ENCODE peak calls at places on chromosomes 5 and 9, in four cellular contexts. One of them, this sample, is unnamed.

GRCh38 chr5:175464414-175465233 is 13.7 kb upstream of the SFXN1 start:
- DNase-seq in HepG2: peak; percentile 60
- DNase-seq in IMR-90: peak; percentile 36
- DNase-seq in mesenchymal stem cell: peak; percentile 52
- DNase-seq in this sample: peak; percentile 64

GRCh38 chr9:73133921-73134407 is 17.7 kb upstream of the ANXA1 start:
- DNase-seq in HepG2: no peak
- DNase-seq in IMR-90: no peak
- DNase-seq in mesenchymal stem cell: no peak
- DNase-seq in this sample: peak; percentile 15

GRCh38 chr5:66144799-66145390 is 795 bp downstream of the SREK1 start:
- DNase-seq in HepG2: peak; percentile 45
- DNase-seq in IMR-90: no peak
- DNase-seq in mesenchymal stem cell: no peak
- DNase-seq in this sample: peak; percentile 56

GRCh38 chr5:76960004-76960625 is 7.3 kb downstream of the CRHBP start:
- DNase-seq in HepG2: no peak
- DNase-seq in IMR-90: no peak
- DNase-seq in mesenchymal stem cell: peak; percentile 51
- DNase-seq in this sample: no peak

GRCh38 chr5:144484124-144484897 is 313.6 kb downstream of the KCTD16 start:
- DNase-seq in HepG2: no peak
- DNase-seq in IMR-90: peak; percentile 67
- DNase-seq in mesenchymal stem cell: peak; percentile 81
- DNase-seq in this sample: peak; percentile 82

GRCh38 chr9:81588148-81588874 is 101.0 kb downstream of the TLE1 start:
- DNase-seq in HepG2: peak; percentile 99
- DNase-seq in IMR-90: peak; percentile 74
- DNase-seq in mesenchymal stem cell: peak; percentile 82
- DNase-seq in this sample: peak; percentile 76

GRCh38 chr5:176425138-176425537 is 8.8 kb upstream of the CLTB start:
- DNase-seq in HepG2: no peak
- DNase-seq in IMR-90: peak; percentile 60
- DNase-seq in mesenchymal stem cell: no peak
- DNase-seq in this sample: no peak

GRCh38 chr5:56649569-56649968 is 165.8 kb upstream of the MAP3K1 start:
- DNase-seq in HepG2: no peak
- DNase-seq in IMR-90: peak; percentile 33
- DNase-seq in mesenchymal stem cell: peak; percentile 38
- DNase-seq in this sample: peak; percentile 57

GRCh38 chr9:83920942-83921707 is at the start of gene KIF27:
- DNase-seq in HepG2: peak; percentile 92
- DNase-seq in IMR-90: peak; percentile 96
- DNase-seq in mesenchymal stem cell: peak; percentile 98
- DNase-seq in this sample: peak; percentile 99

GRCh38 chr9:107489687-107490605 is at the start of gene KLF4:
- DNase-seq in HepG2: peak; percentile 62
- DNase-seq in IMR-90: peak; percentile 91
- DNase-seq in mesenchymal stem cell: peak; percentile 95
- DNase-seq in this sample: peak; percentile 98

GRCh38 chr9:129053020-129053419 is 16.6 kb downstream of the MIGA2 start:
- DNase-seq in HepG2: no peak
- DNase-seq in IMR-90: no peak
- DNase-seq in mesenchymal stem cell: no peak
- DNase-seq in this sample: no peak

GRCh38 chr5:181167814-181168488 is 20.6 kb downstream of the OR2V2 start:
- DNase-seq in HepG2: no peak
- DNase-seq in IMR-90: no peak
- DNase-seq in mesenchymal stem cell: no peak
- DNase-seq in this sample: peak; percentile 48

GRCh38 chr9:100474082-100474949 is 1.4 kb downstream of the TMEFF1 start:
- DNase-seq in HepG2: no peak
- DNase-seq in IMR-90: no peak
- DNase-seq in mesenchymal stem cell: peak; percentile 14
- DNase-seq in this sample: no peak

GRCh38 chr9:31799953-31800609 is 584.4 kb upstream of the ACO1 start:
- DNase-seq in HepG2: peak; percentile 24
- DNase-seq in IMR-90: no peak
- DNase-seq in mesenchymal stem cell: peak; percentile 34
- DNase-seq in this sample: peak; percentile 67

GRCh38 chr5:6475626-6476312 is 27.1 kb downstream of the UBE2QL1 start:
- DNase-seq in HepG2: no peak
- DNase-seq in IMR-90: no peak
- DNase-seq in mesenchymal stem cell: no peak
- DNase-seq in this sample: no peak

GRCh38 chr9:121765021-121765950 is 113.9 kb downstream of the DAB2IP start:
- DNase-seq in HepG2: peak; percentile 90
- DNase-seq in IMR-90: peak; percentile 63
- DNase-seq in mesenchymal stem cell: peak; percentile 76
- DNase-seq in this sample: peak; percentile 35

GRCh38 chr5:68456756-68457217 is 241.2 kb downstream of the PIK3R1 start:
- DNase-seq in HepG2: peak; percentile 20
- DNase-seq in IMR-90: peak; percentile 53
- DNase-seq in mesenchymal stem cell: peak; percentile 76
- DNase-seq in this sample: peak; percentile 73

GRCh38 chr5:45038366-45038987 is 229.7 kb downstream of the MRPS30 start:
- DNase-seq in HepG2: peak; percentile 14
- DNase-seq in IMR-90: peak; percentile 0
- DNase-seq in mesenchymal stem cell: peak; percentile 58
- DNase-seq in this sample: peak; percentile 30

GRCh38 chr9:2872307-2872940 is 28.5 kb upstream of the PUM3 start:
- DNase-seq in HepG2: peak; percentile 49
- DNase-seq in IMR-90: peak; percentile 28
- DNase-seq in mesenchymal stem cell: peak; percentile 43
- DNase-seq in this sample: peak; percentile 34

GRCh38 chr9:117737721-117738226 is 33.6 kb downstream of the TLR4 start:
- DNase-seq in HepG2: no peak
- DNase-seq in IMR-90: no peak
- DNase-seq in mesenchymal stem cell: no peak
- DNase-seq in this sample: no peak

GRCh38 chr9:117734523-117735314 is 30.5 kb downstream of the TLR4 start:
- DNase-seq in HepG2: no peak
- DNase-seq in IMR-90: no peak
- DNase-seq in mesenchymal stem cell: no peak
- DNase-seq in this sample: peak; percentile 48

GRCh38 chr9:117733465-117733864 is 29.3 kb downstream of the TLR4 start:
- DNase-seq in HepG2: no peak
- DNase-seq in IMR-90: no peak
- DNase-seq in mesenchymal stem cell: no peak
- DNase-seq in this sample: no peak

GRCh38 chr9:117732494-117732893 is 28.3 kb downstream of the TLR4 start:
- DNase-seq in HepG2: no peak
- DNase-seq in IMR-90: no peak
- DNase-seq in mesenchymal stem cell: no peak
- DNase-seq in this sample: no peak

DNA sequence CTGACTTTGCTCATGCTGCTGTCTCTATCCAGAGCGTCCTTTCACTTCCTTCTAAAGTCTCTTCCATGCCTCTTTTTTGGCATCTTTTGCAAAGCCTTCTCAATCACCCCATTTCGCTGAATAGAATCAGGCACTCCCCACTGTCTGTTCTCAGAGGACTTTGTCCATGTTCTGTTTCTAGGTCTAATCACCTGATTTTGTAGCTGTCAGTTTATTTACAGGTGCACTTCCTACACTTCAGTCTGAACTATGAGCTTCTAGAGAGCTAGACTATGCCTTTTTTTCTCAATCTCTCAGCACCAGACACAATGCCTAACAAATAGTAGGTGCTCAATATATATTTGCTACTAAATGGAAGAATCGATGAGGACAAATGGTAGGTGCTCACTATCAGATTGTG is 29.9 kb downstream of the TLR4 start:
- DNase-seq in HepG2: no peak
- DNase-seq in IMR-90: no peak
- DNase-seq in mesenchymal stem cell: no peak
- DNase-seq in this sample: no peak
- H3K9ac ChIP-seq in HepG2: no peak overlapping the region
- H3K9ac ChIP-seq in IMR-90: no peak overlapping the region
- H3K9ac ChIP-seq in mesenchymal stem cell: no peak overlapping the region
- H3K9ac ChIP-seq in this sample: peak overlapping the region; percentile 47

DNA sequence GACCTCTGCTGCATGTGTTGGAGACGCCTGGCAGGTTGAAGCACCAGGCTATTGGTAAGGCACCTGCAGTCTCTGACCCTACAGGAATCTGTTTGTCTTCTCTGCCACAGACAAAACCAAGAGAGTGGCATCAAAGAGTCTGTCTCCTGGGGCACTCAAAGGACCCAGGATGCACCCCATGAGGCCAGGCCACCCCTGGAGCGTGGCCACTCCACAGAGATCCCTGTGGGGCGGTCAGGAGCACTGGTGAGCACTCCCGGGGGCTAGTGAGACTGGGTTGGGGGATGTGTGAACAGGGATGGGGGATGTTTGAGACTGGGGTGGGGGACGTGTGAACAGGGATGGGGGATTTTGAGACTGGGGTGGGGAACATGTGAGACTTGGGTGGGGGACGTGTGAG is 240.3 kb downstream of the CACNA1B start:
- DNase-seq in HepG2: no peak
- DNase-seq in IMR-90: no peak
- DNase-seq in mesenchymal stem cell: no peak
- DNase-seq in this sample: no peak
- H3K9ac ChIP-seq in HepG2: no peak overlapping the region
- H3K9ac ChIP-seq in IMR-90: no peak overlapping the region
- H3K9ac ChIP-seq in mesenchymal stem cell: no peak overlapping the region
- H3K9ac ChIP-seq in this sample: no peak overlapping the region

GRCh38 chr9:127536499-127536898 is 75.6 kb upstream of the STXBP1 start:
- DNase-seq in HepG2: no peak
- DNase-seq in IMR-90: no peak
- DNase-seq in mesenchymal stem cell: no peak
- DNase-seq in this sample: no peak

GRCh38 chr9:127538849-127539258 is 73.2 kb upstream of the STXBP1 start:
- DNase-seq in HepG2: no peak
- DNase-seq in IMR-90: peak; percentile 76
- DNase-seq in mesenchymal stem cell: peak; percentile 69
- DNase-seq in this sample: peak; percentile 83

GRCh38 chr9:127537014-127537413 is 75.1 kb upstream of the STXBP1 start:
- DNase-seq in HepG2: no peak
- DNase-seq in IMR-90: peak; percentile 83
- DNase-seq in mesenchymal stem cell: peak; percentile 73
- DNase-seq in this sample: peak; percentile 55

GRCh38 chr9:127539259-127539981 is 72.7 kb upstream of the STXBP1 start:
- DNase-seq in HepG2: no peak
- DNase-seq in IMR-90: peak; percentile 60
- DNase-seq in mesenchymal stem cell: peak; percentile 66
- DNase-seq in this sample: peak; percentile 81

DNA sequence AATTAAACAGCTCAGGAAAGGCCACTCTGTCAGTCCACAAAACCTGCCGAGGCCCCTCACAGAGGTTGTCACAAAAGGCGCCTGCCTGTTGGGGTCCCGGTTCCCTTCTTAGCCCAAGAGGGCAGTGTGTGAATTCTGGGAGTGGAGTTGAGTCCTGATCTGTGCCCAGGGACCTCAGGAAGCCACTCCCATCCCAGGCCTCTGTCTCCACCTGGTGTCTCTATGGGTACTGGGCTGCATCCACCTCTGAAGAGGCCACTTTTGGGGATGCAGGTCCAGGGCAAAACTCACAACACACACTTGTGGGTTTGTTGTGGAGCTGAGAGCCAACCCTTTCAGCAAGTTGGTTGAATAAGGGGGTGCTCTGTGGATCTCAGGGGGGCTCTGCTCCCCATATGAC is 74.3 kb upstream of the STXBP1 start:
- DNase-seq in HepG2: no peak
- DNase-seq in IMR-90: no peak
- DNase-seq in mesenchymal stem cell: peak; percentile 38
- DNase-seq in this sample: no peak
- H3K9ac ChIP-seq in HepG2: no peak overlapping the region
- H3K9ac ChIP-seq in IMR-90: peak overlapping the region; percentile 47
- H3K9ac ChIP-seq in mesenchymal stem cell: peak overlapping the region; percentile 44
- H3K9ac ChIP-seq in this sample: peak overlapping the region; percentile 66

DNA sequence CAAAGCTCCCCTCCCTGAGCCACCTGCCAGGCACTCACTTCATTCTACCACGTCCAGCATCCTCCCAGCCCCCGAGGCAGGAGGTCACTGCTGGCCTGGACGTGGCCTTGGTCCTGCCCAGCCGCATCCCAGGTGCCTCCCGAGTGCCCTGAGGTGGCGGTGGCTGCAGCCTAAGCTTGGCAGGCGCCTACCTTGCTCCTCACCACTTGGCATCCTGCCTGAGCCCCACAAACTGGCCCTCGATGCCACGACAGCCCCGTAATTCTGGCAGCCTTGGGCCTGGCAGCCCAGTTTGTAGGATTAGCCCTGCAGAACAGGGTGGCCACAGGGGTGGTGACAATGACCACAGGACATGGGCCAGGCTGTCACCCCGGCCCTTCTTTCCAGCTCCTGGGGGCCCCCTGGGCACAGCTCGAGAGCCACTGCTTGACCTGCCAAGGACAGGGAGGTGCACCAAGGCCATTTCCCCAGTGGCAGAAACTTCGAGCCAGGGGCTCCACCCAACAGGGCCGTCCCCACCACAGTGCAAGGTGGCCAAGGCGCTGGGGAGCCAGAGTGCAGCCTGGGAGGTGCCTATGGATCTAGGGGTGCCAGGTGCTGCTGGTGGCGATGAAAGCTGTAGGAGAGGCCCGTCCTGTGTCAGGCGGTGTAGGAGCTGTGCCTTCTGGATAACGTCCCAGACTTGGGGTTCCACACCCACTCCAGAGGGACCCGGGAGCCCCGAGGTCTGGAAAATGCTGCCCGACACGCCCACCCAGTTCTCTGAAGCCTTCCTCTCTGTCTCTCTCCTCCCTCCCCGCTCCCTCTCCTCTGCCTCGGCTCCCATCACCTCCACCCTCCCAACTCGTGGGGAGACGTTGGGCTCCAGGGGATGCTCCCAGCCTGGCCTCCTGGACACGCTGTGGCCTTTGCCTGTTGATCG is 18.4 kb downstream of the NKD2 start:
- DNase-seq in HepG2: no peak
- DNase-seq in IMR-90: no peak
- DNase-seq in mesenchymal stem cell: no peak
- DNase-seq in this sample: no peak
- H3K9ac ChIP-seq in HepG2: no peak overlapping the region
- H3K9ac ChIP-seq in IMR-90: no peak overlapping the region
- H3K9ac ChIP-seq in mesenchymal stem cell: no peak overlapping the region
- H3K9ac ChIP-seq in this sample: no peak overlapping the region